ENCODE peak calls at places on chromosomes 16 and 17, in six cellular contexts. One of them, this sample, is unnamed.

GRCh38 chr16:576823-577201 is 7.0 kb downstream of the PIGQ start:
- DNase-seq in IMR-90: no peak
- DNase-seq in trophoblast cell: no peak
- DNase-seq in neuronal stem cell: no peak
- DNase-seq in H9: peak; percentile 73
- DNase-seq in H1: peak; percentile 65
- DNase-seq in this sample: no peak

GRCh38 chr17:17648762-17649161 is 32.5 kb upstream of the RAI1 start:
- DNase-seq in neuronal stem cell: no peak
- DNase-seq in IMR-90: no peak
- DNase-seq in trophoblast cell: no peak
- DNase-seq in H9: no peak
- DNase-seq in H1: no peak
- DNase-seq in this sample: peak; percentile 39

GRCh38 chr16:47978491-47979490 is 177.0 kb downstream of the ABCC12 start:
- DNase-seq in trophoblast cell: peak; percentile 36
- DNase-seq in IMR-90: no peak
- DNase-seq in neuronal stem cell: no peak
- DNase-seq in H9: no peak
- DNase-seq in H1: no peak
- DNase-seq in this sample: no peak

GRCh38 chr17:51046527-51047384 is 73.9 kb downstream of the SPAG9 start:
- DNase-seq in IMR-90: peak; percentile 87
- DNase-seq in H9: peak; percentile 93
- DNase-seq in neuronal stem cell: peak; percentile 97
- DNase-seq in trophoblast cell: no peak
- DNase-seq in H1: peak; percentile 75
- DNase-seq in this sample: peak; percentile 90

GRCh38 chr16:81565633-81566032 is 121.0 kb downstream of the CMIP start:
- DNase-seq in IMR-90: no peak
- DNase-seq in trophoblast cell: no peak
- DNase-seq in neuronal stem cell: no peak
- DNase-seq in H1: no peak
- DNase-seq in H9: no peak
- DNase-seq in this sample: no peak

GRCh38 chr17:63696381-63696961 is 3.5 kb downstream of the LIMD2 start:
- DNase-seq in trophoblast cell: no peak
- DNase-seq in neuronal stem cell: peak; percentile 36
- DNase-seq in H9: peak; percentile 91
- DNase-seq in H1: peak; percentile 65
- DNase-seq in IMR-90: no peak
- DNase-seq in this sample: peak; percentile 47

GRCh38 chr16:67499159-67499558 is 15.8 kb upstream of the AGRP start:
- DNase-seq in H1: no peak
- DNase-seq in IMR-90: peak; percentile 19
- DNase-seq in trophoblast cell: no peak
- DNase-seq in neuronal stem cell: no peak
- DNase-seq in H9: no peak
- DNase-seq in this sample: no peak

GRCh38 chr16:57318240-57318970 is 33.9 kb upstream of the PLLP start:
- DNase-seq in neuronal stem cell: peak; percentile 21
- DNase-seq in IMR-90: peak; percentile 39
- DNase-seq in trophoblast cell: peak; percentile 55
- DNase-seq in H9: peak; percentile 74
- DNase-seq in H1: no peak
- DNase-seq in this sample: peak; percentile 68

GRCh38 chr17:57750109-57750845 is 5.2 kb upstream of the CCDC182 start:
- DNase-seq in H1: no peak
- DNase-seq in IMR-90: no peak
- DNase-seq in trophoblast cell: no peak
- DNase-seq in neuronal stem cell: no peak
- DNase-seq in H9: no peak
- DNase-seq in this sample: no peak

GRCh38 chr16:73389075-73389474 is 341.1 kb upstream of the ZFHX3 start:
- DNase-seq in neuronal stem cell: no peak
- DNase-seq in IMR-90: no peak
- DNase-seq in trophoblast cell: no peak
- DNase-seq in H1: no peak
- DNase-seq in H9: no peak
- DNase-seq in this sample: no peak

GRCh38 chr17:35804658-35805192 is 4.6 kb upstream of the TAF15 start:
- DNase-seq in trophoblast cell: peak; percentile 66
- DNase-seq in H9: peak; percentile 83
- DNase-seq in IMR-90: peak; percentile 92
- DNase-seq in H1: no peak
- DNase-seq in neuronal stem cell: peak; percentile 48
- DNase-seq in this sample: peak; percentile 95

GRCh38 chr17:55770220-55770870 is 19.5 kb downstream of the PCTP start:
- DNase-seq in trophoblast cell: peak; percentile 16
- DNase-seq in H1: no peak
- DNase-seq in IMR-90: peak; percentile 72
- DNase-seq in neuronal stem cell: peak; percentile 45
- DNase-seq in H9: no peak
- DNase-seq in this sample: peak; percentile 78

GRCh38 chr17:9364837-9365430 is 210.7 kb downstream of the STX8 start:
- DNase-seq in neuronal stem cell: no peak
- DNase-seq in H1: no peak
- DNase-seq in IMR-90: peak; percentile 31
- DNase-seq in trophoblast cell: no peak
- DNase-seq in H9: no peak
- DNase-seq in this sample: no peak

GRCh38 chr16:56258508-56259424 is 67.5 kb downstream of the GNAO1 start:
- DNase-seq in neuronal stem cell: no peak
- DNase-seq in trophoblast cell: no peak
- DNase-seq in IMR-90: no peak
- DNase-seq in H1: no peak
- DNase-seq in H9: no peak
- DNase-seq in this sample: no peak
- H3K14ac ChIP-seq in neuronal stem cell: no peak overlapping the region
- H3K14ac ChIP-seq in trophoblast cell: peak overlapping the region; percentile 17
- H3K14ac ChIP-seq in IMR-90: no peak overlapping the region
- H3K14ac ChIP-seq in H1: no peak overlapping the region
- H3K14ac ChIP-seq in H9: no peak overlapping the region
- H3K14ac ChIP-seq in this sample: no peak overlapping the region

GRCh38 chr17:78680436-78680835 is 101.6 kb downstream of the CYTH1 start:
- DNase-seq in IMR-90: no peak
- DNase-seq in neuronal stem cell: no peak
- DNase-seq in H1: no peak
- DNase-seq in trophoblast cell: no peak
- DNase-seq in H9: no peak
- DNase-seq in this sample: peak; percentile 67
- H3K14ac ChIP-seq in IMR-90: peak overlapping the region; percentile 89
- H3K14ac ChIP-seq in neuronal stem cell: no peak overlapping the region
- H3K14ac ChIP-seq in H1: no peak overlapping the region
- H3K14ac ChIP-seq in trophoblast cell: no peak overlapping the region
- H3K14ac ChIP-seq in H9: no peak overlapping the region
- H3K14ac ChIP-seq in this sample: no peak overlapping the region

GRCh38 chr17:40717776-40718175 is 14.2 kb upstream of the KRT24 start:
- DNase-seq in IMR-90: no peak
- DNase-seq in H9: no peak
- DNase-seq in neuronal stem cell: no peak
- DNase-seq in H1: no peak
- DNase-seq in trophoblast cell: peak; percentile 22
- DNase-seq in this sample: no peak

GRCh38 chr17:40722146-40722720 is 18.7 kb upstream of the KRT24 start:
- DNase-seq in trophoblast cell: no peak
- DNase-seq in H1: no peak
- DNase-seq in H9: no peak
- DNase-seq in neuronal stem cell: no peak
- DNase-seq in IMR-90: no peak
- DNase-seq in this sample: no peak

GRCh38 chr17:40724656-40725055 is 21.1 kb upstream of the KRT24 start:
- DNase-seq in H9: no peak
- DNase-seq in IMR-90: no peak
- DNase-seq in H1: no peak
- DNase-seq in trophoblast cell: no peak
- DNase-seq in neuronal stem cell: no peak
- DNase-seq in this sample: no peak

GRCh38 chr17:40718904-40719303 is 15.4 kb upstream of the KRT24 start:
- DNase-seq in IMR-90: no peak
- DNase-seq in trophoblast cell: peak; percentile 94
- DNase-seq in H1: no peak
- DNase-seq in neuronal stem cell: no peak
- DNase-seq in H9: no peak
- DNase-seq in this sample: no peak

DNA sequence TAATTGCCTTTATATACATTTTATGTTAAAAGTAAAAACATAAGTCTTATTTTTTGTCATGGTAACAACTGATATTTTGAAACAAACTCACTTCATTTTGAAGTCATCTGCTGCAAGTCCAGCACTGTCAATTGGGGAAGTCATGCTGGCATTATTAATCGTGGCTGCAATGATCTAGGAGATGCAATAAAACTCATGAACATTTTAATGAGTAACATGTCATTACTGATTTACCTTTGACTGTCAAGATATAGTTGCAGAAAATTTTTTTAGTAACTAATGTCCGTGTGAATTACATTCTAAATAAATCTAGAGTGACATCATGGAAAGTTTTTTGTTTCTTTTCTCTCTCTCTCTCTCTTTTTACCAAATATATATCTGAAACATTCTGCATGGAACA is 17.4 kb upstream of the KRT24 start:
- DNase-seq in H9: no peak
- DNase-seq in IMR-90: no peak
- DNase-seq in H1: no peak
- DNase-seq in neuronal stem cell: no peak
- DNase-seq in trophoblast cell: no peak
- DNase-seq in this sample: no peak
- H3K14ac ChIP-seq in H9: no peak overlapping the region
- H3K14ac ChIP-seq in IMR-90: no peak overlapping the region
- H3K14ac ChIP-seq in H1: no peak overlapping the region
- H3K14ac ChIP-seq in neuronal stem cell: no peak overlapping the region
- H3K14ac ChIP-seq in trophoblast cell: no peak overlapping the region
- H3K14ac ChIP-seq in this sample: no peak overlapping the region

GRCh38 chr16:52827456-52827855 is 225.2 kb downstream of the CHD9NB start:
- DNase-seq in trophoblast cell: no peak
- DNase-seq in H9: no peak
- DNase-seq in neuronal stem cell: peak; percentile 14
- DNase-seq in H1: no peak
- DNase-seq in IMR-90: no peak
- DNase-seq in this sample: no peak
- H3K14ac ChIP-seq in trophoblast cell: no peak overlapping the region
- H3K14ac ChIP-seq in H9: no peak overlapping the region
- H3K14ac ChIP-seq in neuronal stem cell: no peak overlapping the region
- H3K14ac ChIP-seq in H1: no peak overlapping the region
- H3K14ac ChIP-seq in IMR-90: no peak overlapping the region
- H3K14ac ChIP-seq in this sample: no peak overlapping the region

GRCh38 chr17:73791121-73791520 is 146.9 kb upstream of the SDK2 start:
- DNase-seq in trophoblast cell: no peak
- DNase-seq in H1: no peak
- DNase-seq in neuronal stem cell: no peak
- DNase-seq in H9: no peak
- DNase-seq in IMR-90: no peak
- DNase-seq in this sample: no peak
- H3K14ac ChIP-seq in trophoblast cell: no peak overlapping the region
- H3K14ac ChIP-seq in H1: no peak overlapping the region
- H3K14ac ChIP-seq in neuronal stem cell: no peak overlapping the region
- H3K14ac ChIP-seq in H9: no peak overlapping the region
- H3K14ac ChIP-seq in IMR-90: no peak overlapping the region
- H3K14ac ChIP-seq in this sample: no peak overlapping the region

GRCh38 chr16:3408561-3409197 is 7.7 kb downstream of the ZNF174 start:
- DNase-seq in trophoblast cell: no peak
- DNase-seq in IMR-90: no peak
- DNase-seq in neuronal stem cell: no peak
- DNase-seq in H1: no peak
- DNase-seq in H9: no peak
- DNase-seq in this sample: no peak

GRCh38 chr16:3413730-3414379 is 12.8 kb downstream of the ZNF174 start:
- DNase-seq in IMR-90: no peak
- DNase-seq in H9: no peak
- DNase-seq in trophoblast cell: no peak
- DNase-seq in H1: no peak
- DNase-seq in neuronal stem cell: no peak
- DNase-seq in this sample: no peak
- H3K14ac ChIP-seq in IMR-90: no peak overlapping the region
- H3K14ac ChIP-seq in H9: no peak overlapping the region
- H3K14ac ChIP-seq in trophoblast cell: no peak overlapping the region
- H3K14ac ChIP-seq in H1: no peak overlapping the region
- H3K14ac ChIP-seq in neuronal stem cell: no peak overlapping the region
- H3K14ac ChIP-seq in this sample: no peak overlapping the region

GRCh38 chr16:88504489-88505404 is 51.7 kb downstream of the ZFPM1 start:
- DNase-seq in H1: no peak
- DNase-seq in H9: no peak
- DNase-seq in neuronal stem cell: no peak
- DNase-seq in trophoblast cell: no peak
- DNase-seq in IMR-90: no peak
- DNase-seq in this sample: no peak
- H3K14ac ChIP-seq in H1: no peak overlapping the region
- H3K14ac ChIP-seq in H9: no peak overlapping the region
- H3K14ac ChIP-seq in neuronal stem cell: no peak overlapping the region
- H3K14ac ChIP-seq in trophoblast cell: no peak overlapping the region
- H3K14ac ChIP-seq in IMR-90: no peak overlapping the region
- H3K14ac ChIP-seq in this sample: no peak overlapping the region

GRCh38 chr17:5705081-5705875 is 121.0 kb upstream of the NLRP1 start:
- DNase-seq in trophoblast cell: no peak
- DNase-seq in H9: peak; percentile 80
- DNase-seq in neuronal stem cell: peak; percentile 62
- DNase-seq in H1: peak; percentile 80
- DNase-seq in IMR-90: peak; percentile 1
- DNase-seq in this sample: no peak
- H3K14ac ChIP-seq in trophoblast cell: no peak overlapping the region
- H3K14ac ChIP-seq in H9: no peak overlapping the region
- H3K14ac ChIP-seq in neuronal stem cell: no peak overlapping the region
- H3K14ac ChIP-seq in H1: no peak overlapping the region
- H3K14ac ChIP-seq in IMR-90: no peak overlapping the region
- H3K14ac ChIP-seq in this sample: no peak overlapping the region

GRCh38 chr17:13640559-13640958 is 38.8 kb upstream of the HS3ST3A1 start:
- DNase-seq in trophoblast cell: no peak
- DNase-seq in neuronal stem cell: no peak
- DNase-seq in H1: no peak
- DNase-seq in IMR-90: peak; percentile 20
- DNase-seq in H9: no peak
- DNase-seq in this sample: no peak
- H3K14ac ChIP-seq in trophoblast cell: no peak overlapping the region
- H3K14ac ChIP-seq in neuronal stem cell: no peak overlapping the region
- H3K14ac ChIP-seq in H1: no peak overlapping the region
- H3K14ac ChIP-seq in IMR-90: peak overlapping the region; percentile 8
- H3K14ac ChIP-seq in H9: no peak overlapping the region
- H3K14ac ChIP-seq in this sample: no peak overlapping the region